ENCODE peak calls at places on chromosomes 12 and 14, in eight cellular contexts. Z, L, S, K, V, N, R and A are unnamed samples. For H3K9me3, the result is how much of the 10 kb centered on the place peaks cover.

GRCh38 chr12:124620606-124621295 is 53.3 kb upstream of the NCOR2 start:
- DNase-seq in N (no peak), L (no peak), Z (no peak), K (no peak), V (no peak), R (no peak), S (no peak), A (no peak)

GRCh38 chr12:68368332-68368731 is 36.2 kb upstream of the MDM1 start:
- DNase-seq in L (no peak), Z (no peak), R (no peak), V (no peak), S (no peak), K (no peak), N (no peak), A (no peak)

GRCh38 chr14:51328089-51328941 is 88.3 kb downstream of the TMX1 start:
- DNase-seq in S (no peak), V (no peak), R (no peak), N (peak), L (no peak), K (no peak), Z (no peak), A (peak)

GRCh38 chr14:98174031-98174430 is 1098.0 kb downstream of the BCL11B start:
- DNase-seq in Z (no peak), L (no peak), R (no peak), S (no peak), K (no peak), V (no peak), N (no peak), A (no peak)

GRCh38 chr14:105196228-105196960 is 15.3 kb upstream of the NUDT14 start:
- DNase-seq in R (no peak), V (peak), N (no peak), Z (no peak), L (peak), K (no peak), S (no peak), A (peak)

GRCh38 chr12:94111290-94111689 is 37.1 kb upstream of the PLXNC1 start:
- DNase-seq in R (no peak), L (no peak), V (no peak), K (no peak), N (no peak), S (no peak), Z (no peak), A (no peak)

GRCh38 chr12:24014853-24015590 is 65.6 kb upstream of the SOX5 start:
- DNase-seq in Z (no peak), N (no peak), L (no peak), V (no peak), S (no peak), K (no peak), R (no peak), A (no peak)

GRCh38 chr12:115440438-115440837 is 756.5 kb upstream of the TBX3 start:
- DNase-seq in V (peak), R (no peak), L (peak), N (no peak), S (no peak), Z (no peak), K (no peak), A (peak)

GRCh38 chr14:67485501-67486095 is 2.9 kb downstream of the TMEM229B start:
- DNase-seq in Z (no peak), V (no peak), N (no peak), L (peak), K (no peak), S (no peak), R (no peak), A (no peak)

GRCh38 chr14:92651106-92651792 is 97.2 kb downstream of the LGMN start:
- DNase-seq in L (peak), N (no peak), Z (no peak), R (peak), K (peak), V (no peak), S (no peak), A (peak)

GRCh38 chr12:3545121-3545796 is 54.3 kb downstream of the PRMT8 start:
- DNase-seq in R (no peak), Z (no peak), V (no peak), S (no peak), N (no peak), L (no peak), K (no peak), A (no peak)

GRCh38 chr12:109993091-109993490 is 3.1 kb downstream of the GIT2 start:
- DNase-seq in K (no peak), N (no peak), L (no peak), S (no peak), V (no peak), Z (no peak), R (no peak), A (no peak)

GRCh38 chr14:77607741-77608302 is 8.6 kb downstream of the SPTLC2 start:
- DNase-seq in Z (no peak), N (no peak), S (no peak), V (no peak), L (peak), K (no peak), R (no peak), A (no peak)

GRCh38 chr14:69703047-69704046 is 63.6 kb upstream of the SRSF5 start:
- DNase-seq in L (no peak), V (peak), R (no peak), K (no peak), S (no peak), N (no peak), Z (no peak), A (no peak)

GRCh38 chr14:69716483-69717187 is 50.3 kb upstream of the SRSF5 start:
- DNase-seq in R (no peak), L (no peak), N (no peak), S (no peak), V (no peak), Z (no peak), K (no peak), A (no peak)

GRCh38 chr12:70255311-70255710 is 12.1 kb downstream of the CNOT2 start:
- DNase-seq in N (no peak), S (no peak), L (no peak), K (no peak), R (no peak), Z (no peak), V (no peak), A (no peak)

GRCh38 chr12:122049827-122050226 is 28.1 kb downstream of the BCL7A start:
- DNase-seq in K (no peak), Z (no peak), N (no peak), V (no peak), R (no peak), L (no peak), S (no peak), A (no peak)

GRCh38 chr14:104799657-104800599 is 973 bp upstream of the ZBTB42 start:
- DNase-seq in K (peak), Z (peak), V (peak), R (peak), N (peak), S (peak), L (peak), A (peak)

GRCh38 chr12:53195516-53196420 is 11.3 kb downstream of the ITGB7 start:
- DNase-seq in V (no peak), S (no peak), R (no peak), L (no peak), Z (no peak), K (no peak), N (no peak), A (no peak)

GRCh38 chr12:66688836-66689439 is 10.1 kb upstream of the GRIP1 start:
- DNase-seq in L (peak), R (no peak), Z (no peak), N (no peak), V (peak), S (no peak), K (peak), A (peak)

GRCh38 chr12:92505373-92506340 is 197.1 kb upstream of the PLEKHG7 start:
- DNase-seq in L (peak), R (peak), N (peak), V (no peak), Z (peak), K (peak), S (no peak), A (peak)

GRCh38 chr14:99604766-99605298 is 825 bp upstream of the CCDC85C start:
- DNase-seq in S (no peak), N (peak), L (peak), Z (no peak), R (peak), V (no peak), K (peak), A (no peak)

GRCh38 chr12:52061470-52062166 is 8.2 kb upstream of the ATG101 start:
- DNase-seq in K (no peak), Z (no peak), N (no peak), L (no peak), S (no peak), R (no peak), V (peak), A (no peak)

GRCh38 chr12:110344657-110345056 is 58.9 kb downstream of the ANAPC7 start:
- DNase-seq in V (no peak), S (no peak), Z (no peak), L (peak), K (no peak), R (no peak), N (no peak), A (no peak)

GRCh38 chr14:23434488-23435219 is 806 bp downstream of the MYH7 start:
- DNase-seq in Z (no peak), L (no peak), R (no peak), V (no peak), K (no peak), S (peak), N (no peak), A (no peak)

GRCh38 chr12:125129592-125130255 is 64.5 kb downstream of the AACS start:
- DNase-seq in S (no peak), K (no peak), N (no peak), Z (no peak), V (no peak), L (no peak), R (no peak), A (peak)

GRCh38 chr14:96587823-96588385 is 85.7 kb downstream of the PAPOLA start:
- DNase-seq in K (no peak), L (no peak), N (no peak), S (no peak), V (no peak), R (peak), Z (no peak), A (no peak)
- TF ChIP-seq POLR2A in K (no peak), L (no peak), N (no peak), S (no peak), V (no peak), R (no peak), Z (no peak), A (no peak)

DNA sequence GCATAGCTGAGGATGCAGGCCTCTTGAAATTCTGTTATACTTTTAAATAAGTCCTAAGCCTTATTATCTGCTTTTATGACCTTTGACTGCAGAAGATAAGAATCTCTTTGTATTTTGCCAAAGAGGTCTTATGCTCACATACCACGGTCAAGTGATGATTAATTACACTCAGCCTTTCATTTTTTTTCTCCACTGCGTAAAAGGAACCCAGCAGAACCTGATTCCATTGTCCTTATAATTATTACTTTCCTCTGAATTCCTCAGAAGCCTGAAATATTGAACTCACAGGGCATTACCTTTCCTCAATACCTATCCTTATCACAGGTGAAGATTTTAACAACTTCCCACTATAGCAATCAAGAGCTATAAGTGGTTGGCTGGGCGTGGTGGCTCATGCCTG is 498.7 kb upstream of the RPL10L start:
- DNase-seq in L (no peak), S (no peak), Z (no peak), K (no peak), R (no peak), N (no peak), V (no peak), A (no peak)
- H3K9me3 ChIP-seq in L (under half), S (under half), Z (under half), K (under half), R (under half), N (under half), V (under half), A (under half)

DNA sequence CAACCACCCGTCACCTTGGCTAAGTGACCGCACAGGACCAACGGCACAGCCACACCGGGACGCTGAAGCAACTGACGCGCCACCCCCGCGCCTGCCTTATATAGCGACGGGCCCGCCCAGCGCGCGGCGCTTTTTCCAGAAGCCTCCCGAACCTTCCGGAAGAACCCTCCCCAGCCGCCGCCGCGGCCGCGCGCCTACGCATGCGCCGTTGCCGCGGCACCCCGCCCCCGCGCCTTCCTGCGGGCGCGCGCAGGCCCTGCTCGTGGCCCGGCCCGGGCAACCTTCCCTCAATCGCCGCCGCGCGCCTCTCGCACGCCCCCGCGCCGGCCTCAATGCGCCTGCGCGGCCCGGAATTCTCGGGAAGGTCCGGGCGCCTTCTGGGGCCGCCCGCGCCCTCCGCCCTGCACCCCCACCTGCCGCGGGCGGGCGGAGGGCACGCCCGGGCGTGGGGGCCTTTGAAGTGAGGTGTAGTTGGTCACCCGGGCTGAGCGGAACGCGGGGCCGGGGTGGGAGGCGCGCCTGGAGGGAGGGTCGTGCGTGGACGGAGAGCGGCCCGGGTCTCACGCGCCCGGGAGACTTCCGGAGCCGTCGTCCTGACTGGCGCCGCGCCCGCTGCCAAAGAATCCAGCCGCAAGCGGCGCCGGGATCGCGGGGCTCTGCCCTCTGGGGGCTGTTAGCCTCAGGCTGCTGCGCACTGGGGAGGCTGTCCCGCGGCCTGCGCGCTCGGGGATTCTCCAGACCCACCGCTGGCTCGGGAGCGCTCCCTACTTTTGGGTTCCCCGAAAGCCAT is at the start of gene HSP90AA1:
- DNase-seq in V (peak), L (peak), Z (peak), K (peak), R (peak), N (peak), S (peak), A (peak)
- TF ChIP-seq CTCF in V (peak), L (no peak), Z (no peak), K (peak), R (no peak), N (peak), S (peak), A (peak)

GRCh38 chr14:61720302-61720677 is 25.0 kb downstream of the HIF1A start:
- DNase-seq in Z (no peak), S (no peak), R (no peak), K (no peak), N (no peak), V (no peak), L (no peak), A (no peak)

GRCh38 chr14:61716956-61717355 is 21.6 kb downstream of the HIF1A start:
- DNase-seq in K (no peak), Z (no peak), N (no peak), S (no peak), V (no peak), L (no peak), R (no peak), A (no peak)

GRCh38 chr14:61719344-61720301 is 24.3 kb downstream of the HIF1A start:
- DNase-seq in V (no peak), R (no peak), K (no peak), L (no peak), S (no peak), Z (no peak), N (no peak), A (no peak)

GRCh38 chr14:61713724-61714437 is 18.6 kb downstream of the HIF1A start:
- DNase-seq in L (no peak), Z (no peak), N (no peak), R (no peak), K (no peak), V (no peak), S (no peak), A (no peak)

DNA sequence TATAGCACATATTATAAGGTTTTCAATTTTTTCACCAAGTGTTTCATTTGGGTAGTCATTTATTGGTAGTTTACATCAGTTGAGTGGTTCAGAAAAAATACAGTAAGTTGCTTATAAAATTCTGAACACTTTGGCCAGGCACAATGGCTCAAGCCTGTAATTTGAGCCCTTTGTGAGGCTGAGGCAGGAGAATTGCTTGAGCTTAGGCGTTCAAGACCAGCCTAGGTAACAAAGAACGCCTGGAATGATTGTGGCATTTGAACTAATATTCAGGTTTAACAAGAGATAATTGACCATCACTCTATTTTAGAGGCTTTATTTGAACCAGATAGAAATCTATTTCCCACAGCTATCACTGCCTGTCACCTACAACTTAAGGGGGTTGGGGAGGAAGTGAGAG is 22.7 kb downstream of the HIF1A start:
- DNase-seq in R (no peak), K (no peak), L (no peak), Z (no peak), N (no peak), V (no peak), S (no peak), A (no peak)
- TF ChIP-seq POLR2A in R (no peak), K (no peak), L (no peak), Z (no peak), N (no peak), V (no peak), S (no peak), A (no peak)

DNA sequence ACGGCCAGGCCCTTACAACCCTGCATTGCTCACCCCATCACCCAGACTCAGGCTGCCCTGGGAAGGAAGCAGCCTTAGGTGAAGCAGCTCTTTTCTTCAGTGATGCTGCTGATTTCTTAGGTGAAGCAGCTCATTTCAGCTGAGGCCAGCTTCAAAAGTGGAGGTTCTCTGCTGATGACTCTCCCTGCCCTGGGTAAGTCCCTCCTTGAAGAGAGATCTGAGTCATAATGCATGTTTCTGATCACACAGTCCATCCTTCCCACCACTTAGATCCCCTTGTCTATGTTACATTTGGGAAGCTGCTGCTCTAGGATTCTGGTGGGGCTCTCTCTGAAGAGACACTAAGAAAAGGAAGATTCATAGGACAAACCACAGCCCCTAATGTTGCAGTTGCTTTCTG is 17.2 kb upstream of the ZNF140 start:
- DNase-seq in L (no peak), R (no peak), Z (no peak), S (no peak), K (no peak), N (no peak), V (no peak), A (no peak)
- H3K9me3 ChIP-seq in L (half or more), R (half or more), Z (half or more), S (half or more), K (half or more), N (half or more), V (half or more), A (half or more)

GRCh38 chr12:128388461-128388921 is 121.5 kb downstream of the TMEM132C start:
- DNase-seq in K (no peak), L (no peak), N (peak), S (peak), Z (peak), V (no peak), R (no peak), A (peak)

GRCh38 chr12:128382946-128383739 is 116.2 kb downstream of the TMEM132C start:
- DNase-seq in Z (no peak), N (no peak), L (no peak), V (no peak), R (no peak), K (no peak), S (no peak), A (no peak)

GRCh38 chr12:128381961-128382360 is 115.0 kb downstream of the TMEM132C start:
- DNase-seq in R (no peak), S (no peak), K (no peak), L (no peak), N (no peak), Z (no peak), V (no peak), A (no peak)

GRCh38 chr12:128385736-128386135 is 118.8 kb downstream of the TMEM132C start:
- DNase-seq in N (no peak), S (no peak), K (no peak), Z (no peak), L (no peak), R (no peak), V (no peak), A (no peak)

DNA sequence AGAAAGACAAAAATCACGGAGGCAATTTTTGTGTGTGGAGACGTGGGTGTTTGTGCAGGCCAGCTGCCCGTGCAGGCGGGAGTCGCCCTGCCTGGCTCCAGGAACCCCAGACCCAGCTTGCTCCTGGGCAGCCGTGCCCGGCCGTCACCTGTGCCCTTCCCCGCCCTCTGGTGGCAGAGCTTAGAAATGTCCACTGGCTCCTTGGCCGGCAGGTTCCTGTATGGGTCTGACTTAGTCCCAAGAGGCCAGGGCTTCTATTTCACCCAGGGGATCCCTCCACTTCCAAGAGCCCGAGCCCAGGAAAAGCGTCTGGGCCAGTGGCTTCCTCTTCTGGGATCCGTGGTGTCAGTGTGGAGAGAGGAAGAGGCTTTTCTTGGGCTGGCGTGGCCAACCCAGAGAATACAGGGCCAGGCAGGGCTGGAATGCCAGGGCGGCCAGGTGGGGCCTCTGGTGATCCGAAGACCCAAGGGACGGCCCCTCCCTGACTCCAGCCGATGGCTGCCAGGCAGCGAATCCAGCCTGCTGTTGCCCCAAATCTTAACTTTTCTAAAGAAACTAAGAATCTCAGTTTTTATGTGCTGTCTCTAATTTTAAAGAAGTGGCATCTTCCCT is 120.9 kb downstream of the TMEM132C start:
- DNase-seq in R (no peak), K (peak), S (no peak), L (peak), Z (peak), V (peak), N (peak), A (no peak)
- TF ChIP-seq CTCF in R (peak), K (peak), S (peak), L (peak), Z (peak), V (peak), N (peak), A (peak)